ENCODE peak calls at places on chromosome 3, in four cellular contexts. P is PC-3; H is ovary; A is effector memory CD4-positive, alpha-beta T cell. F is an unnamed sample.

GRCh38 chr3:188208751-188209433 is 54.9 kb downstream of the LPP start:
- DNase-seq in P (no peak), A (no peak), H (no peak), F (no peak)

GRCh38 chr3:142315083-142315482 is 89.7 kb upstream of the GK5 start:
- DNase-seq in A (no peak), P (peak; percentile 69), H (no peak), F (no peak)

GRCh38 chr3:17908399-17909191 is 166.2 kb upstream of the TBC1D5 start:
- DNase-seq in H (no peak), P (no peak), A (no peak), F (no peak)

GRCh38 chr3:66036586-66037061 is 2.1 kb downstream of the MAGI1 start:
- DNase-seq in P (no peak), A (no peak), H (no peak), F (no peak)

GRCh38 chr3:112699436-112699978 is 58.6 kb upstream of the CCDC80 start:
- DNase-seq in A (no peak), H (no peak), P (peak; percentile 94), F (peak; percentile 86)

GRCh38 chr3:11186318-11186692 is 32.0 kb downstream of the HRH1 start:
- DNase-seq in H (no peak), P (no peak), A (no peak), F (no peak)

GRCh38 chr3:45123030-45123429 is 23.1 kb downstream of the CDCP1 start:
- DNase-seq in A (no peak), H (no peak), P (peak; percentile 97), F (peak; percentile 49)

GRCh38 chr3:156750874-156751245 is 75.3 kb upstream of the LEKR1 start:
- DNase-seq in A (no peak), P (no peak), H (no peak), F (peak; percentile 57)

GRCh38 chr3:14283821-14284438 is 105.3 kb downstream of the LSM3 start:
- DNase-seq in A (no peak), P (no peak), H (no peak), F (no peak)

GRCh38 chr3:140844072-140844471 is 97.6 kb upstream of the SLC25A36 start:
- DNase-seq in P (no peak), A (no peak), H (peak; percentile 23), F (no peak)

GRCh38 chr3:38039899-38040261 is 872 bp downstream of the DLEC1 start:
- DNase-seq in A (peak; percentile 47), P (no peak), H (peak; percentile 52), F (no peak)

GRCh38 chr3:67551366-67552016 is 102.9 kb downstream of the SUCLG2 start:
- DNase-seq in P (no peak), A (no peak), H (peak; percentile 20), F (no peak)

GRCh38 chr3:123953735-123954134 is 7.3 kb downstream of the CCDC14 start:
- DNase-seq in P (no peak), A (no peak), H (no peak), F (no peak)

GRCh38 chr3:48412375-48413001 is 17.4 kb downstream of the PLXNB1 start:
- DNase-seq in A (no peak), H (peak; percentile 7), P (no peak), F (no peak)

GRCh38 chr3:42159706-42160472 is 68.7 kb downstream of the TRAK1 start:
- DNase-seq in P (no peak), H (no peak), A (no peak), F (peak; percentile 88)

GRCh38 chr3:10726787-10727186 is 89.2 kb upstream of the SLC6A11 start:
- DNase-seq in H (no peak), A (no peak), P (no peak), F (no peak)

GRCh38 chr3:133491481-133492059 is 81.9 kb upstream of the CDV3 start:
- DNase-seq in H (no peak), P (no peak), A (no peak), F (no peak)

GRCh38 chr3:122299872-122300460 is 25.1 kb upstream of the CSTA start:
- DNase-seq in H (no peak), P (peak; percentile 82), A (no peak), F (peak; percentile 74)

GRCh38 chr3:138705675-138706074 is 97.1 kb downstream of the FAIM start:
- DNase-seq in P (no peak), A (no peak), H (no peak), F (no peak)

GRCh38 chr3:76570436-76571057 is 469.4 kb upstream of the ROBO2 start:
- DNase-seq in A (no peak), H (no peak), P (peak; percentile 48), F (peak; percentile 9)

GRCh38 chr3:69639851-69640250 is 99.4 kb upstream of the MITF start:
- DNase-seq in H (no peak), A (no peak), P (no peak), F (no peak)

GRCh38 chr3:142065344-142065743 is 84.0 kb downstream of the TFDP2 start:
- DNase-seq in H (no peak), P (no peak), A (no peak), F (no peak)

GRCh38 chr3:183515968-183516851 is 39.3 kb downstream of the KLHL6 start:
- DNase-seq in A (peak; percentile 30), H (no peak), P (no peak), F (no peak)

GRCh38 chr3:23952646-23953045 is 7.6 kb downstream of the NR1D2 start:
- DNase-seq in H (no peak), A (no peak), P (no peak), F (no peak)

GRCh38 chr3:71395927-71396695 is 187.4 kb downstream of the FOXP1 start:
- DNase-seq in H (no peak), A (no peak), P (peak; percentile 16), F (peak; percentile 2)

GRCh38 chr3:100891033-100891432 is 102.2 kb downstream of the ABI3BP start:
- DNase-seq in A (no peak), P (peak; percentile 77), H (no peak), F (peak; percentile 19)

GRCh38 chr3:52086939-52087675 is 30.7 kb upstream of the DUSP7 start:
- DNase-seq in P (no peak), H (peak; percentile 14), A (no peak), F (no peak)

GRCh38 chr3:57594144-57594543 is 3.0 kb downstream of the ARF4 start:
- DNase-seq in A (no peak), P (no peak), H (no peak), F (no peak)

GRCh38 chr3:8749316-8749715 is 15.7 kb downstream of the CAV3 start:
- DNase-seq in P (no peak), H (no peak), A (no peak), F (no peak)

GRCh38 chr3:67605377-67605776 is 49.0 kb downstream of the SUCLG2 start:
- DNase-seq in H (no peak), P (peak; percentile 69), A (no peak), F (no peak)

GRCh38 chr3:179544981-179545645 is 17.6 kb upstream of the ACTL6A start:
- DNase-seq in A (no peak), P (peak; percentile 52), H (no peak), F (no peak)

GRCh38 chr3:36707623-36708409 is 56.5 kb downstream of the DCLK3 start:
- DNase-seq in H (no peak), P (peak; percentile 54), A (no peak), F (peak; percentile 5)

GRCh38 chr3:170790591-170790990 is 79.4 kb downstream of the RPL22L1 start:
- DNase-seq in H (no peak), P (peak; percentile 17), A (no peak), F (no peak)

GRCh38 chr3:14536055-14536815 is 3.9 kb downstream of the GRIP2 start:
- DNase-seq in A (no peak), P (no peak), H (no peak), F (no peak)

F was measured in HT-29.